ENCODE peak calls at places on chromosomes 6 and 20, in six cellular contexts. One of them, this sample, is unnamed.

GRCh38 chr6:145704153-145704781 is 31.1 kb downstream of the EPM2A start:
- DNase-seq in activated B cell treated with CpG ODN at 0.5 μM for 24 hours: no peak
- DNase-seq in mucosa of descending colon: no peak
- DNase-seq in bronchial epithelial cell: peak
- DNase-seq in LNCaP clone FGC: no peak
- DNase-seq in GM13977: peak
- DNase-seq in this sample: no peak

GRCh38 chr6:104629826-104630225 is 229.9 kb downstream of the HACE1 start:
- DNase-seq in GM13977: no peak
- DNase-seq in LNCaP clone FGC: no peak
- DNase-seq in activated B cell treated with CpG ODN at 0.5 μM for 24 hours: no peak
- DNase-seq in mucosa of descending colon: no peak
- DNase-seq in bronchial epithelial cell: no peak
- DNase-seq in this sample: no peak

GRCh38 chr6:163570579-163571231 is 156.2 kb downstream of the QKI start:
- DNase-seq in mucosa of descending colon: no peak
- DNase-seq in bronchial epithelial cell: no peak
- DNase-seq in GM13977: no peak
- DNase-seq in LNCaP clone FGC: no peak
- DNase-seq in activated B cell treated with CpG ODN at 0.5 μM for 24 hours: no peak
- DNase-seq in this sample: no peak

GRCh38 chr6:56361812-56362211 is 114.4 kb upstream of the COL21A1 start:
- DNase-seq in bronchial epithelial cell: no peak
- DNase-seq in activated B cell treated with CpG ODN at 0.5 μM for 24 hours: no peak
- DNase-seq in GM13977: no peak
- DNase-seq in mucosa of descending colon: no peak
- DNase-seq in LNCaP clone FGC: no peak
- DNase-seq in this sample: no peak

GRCh38 chr20:4828830-4829493 is 107.3 kb downstream of the PRND start:
- DNase-seq in mucosa of descending colon: no peak
- DNase-seq in GM13977: no peak
- DNase-seq in activated B cell treated with CpG ODN at 0.5 μM for 24 hours: no peak
- DNase-seq in LNCaP clone FGC: no peak
- DNase-seq in bronchial epithelial cell: no peak
- DNase-seq in this sample: no peak

GRCh38 chr20:34022154-34022842 is 28.6 kb downstream of the RALY start:
- DNase-seq in GM13977: peak
- DNase-seq in bronchial epithelial cell: peak
- DNase-seq in mucosa of descending colon: no peak
- DNase-seq in activated B cell treated with CpG ODN at 0.5 μM for 24 hours: no peak
- DNase-seq in LNCaP clone FGC: no peak
- DNase-seq in this sample: peak

GRCh38 chr6:48389146-48390043 is 278.4 kb upstream of the PTCHD4 start:
- DNase-seq in GM13977: no peak
- DNase-seq in LNCaP clone FGC: no peak
- DNase-seq in bronchial epithelial cell: no peak
- DNase-seq in mucosa of descending colon: peak
- DNase-seq in activated B cell treated with CpG ODN at 0.5 μM for 24 hours: no peak
- DNase-seq in this sample: no peak

GRCh38 chr6:146289816-146290588 is 253.6 kb upstream of the RAB32 start:
- DNase-seq in GM13977: no peak
- DNase-seq in bronchial epithelial cell: peak
- DNase-seq in LNCaP clone FGC: no peak
- DNase-seq in activated B cell treated with CpG ODN at 0.5 μM for 24 hours: no peak
- DNase-seq in mucosa of descending colon: no peak
- DNase-seq in this sample: no peak

GRCh38 chr20:62123450-62124118 is 1.3 kb downstream of the LSM14B start:
- DNase-seq in activated B cell treated with CpG ODN at 0.5 μM for 24 hours: no peak
- DNase-seq in LNCaP clone FGC: no peak
- DNase-seq in GM13977: no peak
- DNase-seq in bronchial epithelial cell: peak
- DNase-seq in mucosa of descending colon: no peak
- DNase-seq in this sample: no peak

GRCh38 chr6:14240411-14241166 is 123.0 kb downstream of the CD83 start:
- DNase-seq in LNCaP clone FGC: no peak
- DNase-seq in mucosa of descending colon: no peak
- DNase-seq in activated B cell treated with CpG ODN at 0.5 μM for 24 hours: no peak
- DNase-seq in bronchial epithelial cell: no peak
- DNase-seq in GM13977: no peak
- DNase-seq in this sample: no peak

GRCh38 chr6:84135291-84135690 is 92.2 kb downstream of the CEP162 start:
- DNase-seq in activated B cell treated with CpG ODN at 0.5 μM for 24 hours: no peak
- DNase-seq in LNCaP clone FGC: no peak
- DNase-seq in bronchial epithelial cell: peak
- DNase-seq in mucosa of descending colon: no peak
- DNase-seq in GM13977: no peak
- DNase-seq in this sample: no peak

GRCh38 chr6:155495011-155495768 is 39.6 kb upstream of the NOX3 start:
- DNase-seq in bronchial epithelial cell: no peak
- DNase-seq in activated B cell treated with CpG ODN at 0.5 μM for 24 hours: no peak
- DNase-seq in mucosa of descending colon: no peak
- DNase-seq in GM13977: no peak
- DNase-seq in LNCaP clone FGC: no peak
- DNase-seq in this sample: no peak
- TF ChIP-seq CTCF in bronchial epithelial cell: no peak
- TF ChIP-seq CTCF in activated B cell treated with CpG ODN at 0.5 μM for 24 hours: no peak
- TF ChIP-seq CTCF in mucosa of descending colon: no peak
- TF ChIP-seq CTCF in GM13977: peak
- TF ChIP-seq CTCF in LNCaP clone FGC: peak
- TF ChIP-seq CTCF in this sample: no peak

GRCh38 chr6:165777680-165778079 is 114.6 kb upstream of the PDE10A start:
- DNase-seq in activated B cell treated with CpG ODN at 0.5 μM for 24 hours: no peak
- DNase-seq in GM13977: no peak
- DNase-seq in mucosa of descending colon: no peak
- DNase-seq in bronchial epithelial cell: no peak
- DNase-seq in LNCaP clone FGC: no peak
- DNase-seq in this sample: no peak
- TF ChIP-seq CTCF in activated B cell treated with CpG ODN at 0.5 μM for 24 hours: no peak
- TF ChIP-seq CTCF in GM13977: no peak
- TF ChIP-seq CTCF in mucosa of descending colon: no peak
- TF ChIP-seq CTCF in bronchial epithelial cell: no peak
- TF ChIP-seq CTCF in LNCaP clone FGC: peak
- TF ChIP-seq CTCF in this sample: no peak

GRCh38 chr20:23165964-23166363 is 79.8 kb upstream of the CD93 start:
- DNase-seq in LNCaP clone FGC: no peak
- DNase-seq in mucosa of descending colon: no peak
- DNase-seq in GM13977: no peak
- DNase-seq in activated B cell treated with CpG ODN at 0.5 μM for 24 hours: no peak
- DNase-seq in bronchial epithelial cell: no peak
- DNase-seq in this sample: no peak

GRCh38 chr20:23166563-23166962 is 80.4 kb upstream of the CD93 start:
- DNase-seq in bronchial epithelial cell: no peak
- DNase-seq in LNCaP clone FGC: no peak
- DNase-seq in activated B cell treated with CpG ODN at 0.5 μM for 24 hours: no peak
- DNase-seq in GM13977: no peak
- DNase-seq in mucosa of descending colon: no peak
- DNase-seq in this sample: no peak

GRCh38 chr20:23163562-23163961 is 77.4 kb upstream of the CD93 start:
- DNase-seq in activated B cell treated with CpG ODN at 0.5 μM for 24 hours: no peak
- DNase-seq in mucosa of descending colon: no peak
- DNase-seq in GM13977: no peak
- DNase-seq in LNCaP clone FGC: no peak
- DNase-seq in bronchial epithelial cell: no peak
- DNase-seq in this sample: no peak

GRCh38 chr20:23164176-23164601 is 78.1 kb upstream of the CD93 start:
- DNase-seq in mucosa of descending colon: peak
- DNase-seq in activated B cell treated with CpG ODN at 0.5 μM for 24 hours: no peak
- DNase-seq in LNCaP clone FGC: no peak
- DNase-seq in GM13977: no peak
- DNase-seq in bronchial epithelial cell: no peak
- DNase-seq in this sample: no peak

DNA sequence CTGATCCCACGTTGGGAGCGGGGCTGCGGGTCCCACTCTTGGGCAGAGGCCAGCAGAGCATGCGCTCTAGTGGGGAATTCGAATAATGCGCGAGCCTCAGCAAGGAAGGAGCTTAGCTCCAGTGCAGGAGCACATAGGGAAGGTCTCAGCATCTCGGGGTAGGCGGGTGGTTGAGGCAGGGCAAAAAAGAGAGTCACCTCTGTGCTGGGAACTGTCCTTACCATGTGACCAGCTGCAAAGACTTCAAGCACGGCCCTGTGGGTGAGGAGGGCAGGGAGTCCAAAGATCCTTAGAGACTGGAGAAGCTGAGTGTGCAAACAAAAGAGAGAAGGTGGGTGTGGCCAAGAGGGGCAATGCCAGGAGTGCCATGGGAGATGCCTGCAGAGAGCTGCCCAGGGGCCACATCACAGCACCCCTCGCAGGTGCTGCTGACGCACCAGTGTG is 79.2 kb upstream of the CD93 start:
- DNase-seq in activated B cell treated with CpG ODN at 0.5 μM for 24 hours: no peak
- DNase-seq in LNCaP clone FGC: no peak
- DNase-seq in mucosa of descending colon: peak
- DNase-seq in GM13977: no peak
- DNase-seq in bronchial epithelial cell: no peak
- DNase-seq in this sample: no peak
- TF ChIP-seq CTCF in activated B cell treated with CpG ODN at 0.5 μM for 24 hours: no peak
- TF ChIP-seq CTCF in LNCaP clone FGC: no peak
- TF ChIP-seq CTCF in mucosa of descending colon: no peak
- TF ChIP-seq CTCF in GM13977: peak
- TF ChIP-seq CTCF in bronchial epithelial cell: no peak
- TF ChIP-seq CTCF in this sample: peak

DNA sequence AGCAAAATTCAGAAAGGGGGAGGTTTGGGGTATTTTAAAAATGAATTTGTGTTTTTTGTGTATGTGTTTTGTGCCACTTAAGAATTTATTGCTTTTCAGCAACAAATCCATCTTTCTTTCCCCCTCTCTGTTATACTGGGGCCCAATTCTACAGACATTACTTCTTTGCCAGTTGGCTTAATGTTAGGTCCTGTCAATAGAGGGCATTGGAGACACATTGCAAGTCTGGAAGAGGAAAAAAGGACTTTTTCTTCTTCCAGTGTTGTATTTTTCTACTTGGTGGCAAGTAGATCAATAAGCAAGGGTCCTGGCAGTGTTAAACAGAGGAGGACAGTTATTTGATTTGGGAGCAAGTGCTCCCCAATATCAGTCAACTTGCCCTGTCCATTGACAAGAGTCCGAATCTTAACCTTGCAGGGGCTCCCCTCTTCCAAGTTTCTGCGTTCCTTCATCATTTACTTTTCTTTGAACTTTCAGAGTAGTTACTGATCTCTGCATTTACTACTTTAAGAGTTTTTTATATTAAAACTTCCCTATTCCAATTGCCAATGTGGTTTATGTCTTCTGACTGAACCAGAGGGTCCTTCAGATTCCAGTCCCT is 23.4 kb downstream of the SCML4 start:
- DNase-seq in GM13977: peak
- DNase-seq in LNCaP clone FGC: no peak
- DNase-seq in mucosa of descending colon: no peak
- DNase-seq in bronchial epithelial cell: peak
- DNase-seq in activated B cell treated with CpG ODN at 0.5 μM for 24 hours: no peak
- DNase-seq in this sample: no peak
- TF ChIP-seq CTCF in GM13977: peak
- TF ChIP-seq CTCF in LNCaP clone FGC: peak
- TF ChIP-seq CTCF in mucosa of descending colon: no peak
- TF ChIP-seq CTCF in bronchial epithelial cell: peak
- TF ChIP-seq CTCF in activated B cell treated with CpG ODN at 0.5 μM for 24 hours: no peak
- TF ChIP-seq CTCF in this sample: peak

DNA sequence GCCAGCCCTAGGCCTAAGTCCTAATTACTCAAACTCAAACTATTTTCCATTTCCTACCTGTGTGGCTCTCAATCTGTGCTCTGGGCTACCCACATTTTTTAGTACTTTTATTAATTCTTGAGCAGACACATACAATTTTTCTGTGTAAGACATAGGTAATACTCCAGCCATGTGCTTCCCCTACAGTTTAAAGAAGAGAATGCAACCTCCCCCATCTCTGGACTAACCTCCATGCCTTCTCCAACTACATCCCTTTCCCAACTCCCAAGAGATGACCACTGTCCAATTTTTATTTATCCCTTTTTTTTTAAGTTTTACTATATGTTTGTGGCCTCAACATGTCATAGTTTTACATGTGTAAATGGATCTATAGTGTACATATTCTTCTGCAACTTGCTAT is 5.8 kb downstream of the HMGN4 start:
- DNase-seq in bronchial epithelial cell: peak
- DNase-seq in GM13977: no peak
- DNase-seq in mucosa of descending colon: no peak
- DNase-seq in activated B cell treated with CpG ODN at 0.5 μM for 24 hours: no peak
- DNase-seq in LNCaP clone FGC: no peak
- DNase-seq in this sample: no peak
- TF ChIP-seq CTCF in bronchial epithelial cell: peak
- TF ChIP-seq CTCF in GM13977: peak
- TF ChIP-seq CTCF in mucosa of descending colon: no peak
- TF ChIP-seq CTCF in activated B cell treated with CpG ODN at 0.5 μM for 24 hours: no peak
- TF ChIP-seq CTCF in LNCaP clone FGC: no peak
- TF ChIP-seq CTCF in this sample: peak

GRCh38 chr20:46148313-46149213 is 30.4 kb downstream of the CD40 start:
- DNase-seq in bronchial epithelial cell: peak
- DNase-seq in LNCaP clone FGC: no peak
- DNase-seq in mucosa of descending colon: no peak
- DNase-seq in activated B cell treated with CpG ODN at 0.5 μM for 24 hours: no peak
- DNase-seq in GM13977: no peak
- DNase-seq in this sample: no peak
- TF ChIP-seq CTCF in bronchial epithelial cell: no peak
- TF ChIP-seq CTCF in LNCaP clone FGC: no peak
- TF ChIP-seq CTCF in mucosa of descending colon: no peak
- TF ChIP-seq CTCF in activated B cell treated with CpG ODN at 0.5 μM for 24 hours: no peak
- TF ChIP-seq CTCF in GM13977: no peak
- TF ChIP-seq CTCF in this sample: no peak